ENCODE peak calls at places on chromosomes 11 and 22, in four cellular contexts. K is ovary, I is tibial nerve, H is GM23248. A is an unnamed sample.
A peak's percentile ranks its signal among the peaks of the same experiment; 100 is the strongest.

GRCh38 chr11:116276051-116277044 is 496.4 kb downstream of the BUD13 start:
- DNase-seq in K (peak; percentile 55), I (peak; percentile 53), H (peak; percentile 37), A (peak; percentile 64)

GRCh38 chr22:17633217-17633997 is 4.9 kb upstream of the ATP6V1E1 start:
- DNase-seq in K (no peak), H (peak; percentile 67), I (no peak), A (peak; percentile 31)

GRCh38 chr11:106733518-106734162 is 284.6 kb downstream of the GUCY1A2 start:
- DNase-seq in H (peak; percentile 50), I (no peak), K (no peak), A (no peak)

GRCh38 chr11:37841016-37841415 is 1243.0 kb upstream of the RAG2 start:
- DNase-seq in K (no peak), H (no peak), I (no peak), A (no peak)

GRCh38 chr11:14136561-14136960 is 174.0 kb downstream of the SPON1 start:
- DNase-seq in H (no peak), K (no peak), I (no peak), A (no peak)

GRCh38 chr11:12377824-12378593 is 638 bp downstream of the PARVA start:
- DNase-seq in I (peak; percentile 52), K (peak; percentile 73), H (peak; percentile 93), A (peak; percentile 94)

GRCh38 chr11:316031-316701 is 2.3 kb downstream of the IFITM1 start:
- DNase-seq in K (peak; percentile 64), I (no peak), H (peak; percentile 57), A (no peak)

GRCh38 chr11:66157182-66157864 is 87.3 kb downstream of the PACS1 start:
- DNase-seq in K (no peak), I (no peak), H (peak; percentile 32), A (no peak)

GRCh38 chr11:86291466-86292262 is 10.4 kb upstream of the HIKESHI start:
- DNase-seq in I (peak; percentile 43), H (peak; percentile 79), K (peak; percentile 68), A (peak; percentile 31)

GRCh38 chr11:35709386-35709785 is 46.8 kb downstream of the TRIM44 start:
- DNase-seq in I (no peak), H (no peak), K (no peak), A (no peak)

GRCh38 chr11:115112779-115113178 is 391.4 kb downstream of the CADM1 start:
- DNase-seq in I (no peak), H (no peak), K (no peak), A (no peak)

GRCh38 chr11:11243790-11244469 is 109.1 kb downstream of the CSNK2A3 start:
- DNase-seq in I (no peak), H (peak; percentile 51), K (peak; percentile 38), A (peak; percentile 27)

GRCh38 chr11:119843760-119844330 is 114.8 kb upstream of the NECTIN1 start:
- DNase-seq in I (no peak), K (no peak), H (peak; percentile 49), A (peak; percentile 32)

GRCh38 chr11:65586247-65586630 is 9.4 kb downstream of the KCNK7 start:
- DNase-seq in H (no peak), I (no peak), K (no peak), A (no peak)

GRCh38 chr11:60710482-60710881 is 11.1 kb downstream of the MS4A8 start:
- DNase-seq in I (no peak), K (no peak), H (peak; percentile 11), A (no peak)

GRCh38 chr11:7436657-7437056 is 48.6 kb upstream of the OLFML1 start:
- DNase-seq in K (no peak), H (no peak), I (peak; percentile 8), A (no peak)

GRCh38 chr22:37985751-37986281 is 1.5 kb upstream of the SOX10 start:
- DNase-seq in K (no peak), H (no peak), I (no peak), A (no peak)

GRCh38 chr11:102073253-102073652 is 26.0 kb downstream of the CFAP300 start:
- DNase-seq in H (no peak), K (no peak), I (no peak), A (no peak)
- H3K4me3 ChIP-seq in H (no peak overlapping the region), K (no peak overlapping the region), I (no peak overlapping the region), A (no peak overlapping the region)

GRCh38 chr11:93736129-93736528 is 5.2 kb downstream of the TAF1D start:
- DNase-seq in K (no peak), H (peak; percentile 43), I (no peak), A (no peak)

GRCh38 chr11:93734427-93735222 is 6.7 kb downstream of the TAF1D start:
- DNase-seq in I (no peak), H (no peak), K (no peak), A (no peak)

GRCh38 chr11:93733474-93733873 is 7.8 kb downstream of the TAF1D start:
- DNase-seq in H (no peak), I (no peak), K (no peak), A (no peak)

GRCh38 chr11:93737904-93738612 is 3.2 kb downstream of the TAF1D start:
- DNase-seq in I (no peak), H (peak; percentile 32), K (no peak), A (no peak)

DNA sequence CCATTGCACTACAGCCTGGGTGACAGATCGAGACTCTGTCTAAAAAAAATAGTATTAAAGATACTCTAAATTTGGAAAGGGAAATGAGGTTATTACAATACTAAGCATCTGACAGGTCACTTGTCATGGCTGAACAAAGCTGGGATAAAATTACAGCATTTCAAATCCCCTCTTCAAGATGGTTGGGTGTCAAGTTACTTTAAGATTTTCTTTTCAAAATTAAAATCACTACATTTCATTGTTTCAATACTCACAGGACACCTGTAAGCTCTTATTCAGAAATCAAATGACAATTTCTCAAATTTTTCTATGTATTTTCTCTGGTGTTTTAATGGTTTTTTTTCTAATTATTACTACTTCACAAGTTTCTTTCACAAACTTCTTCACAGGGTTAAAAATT is 5.7 kb downstream of the TAF1D start:
- DNase-seq in I (no peak), H (no peak), K (no peak), A (no peak)
- H3K36me3 ChIP-seq in I (peaks cover 3% of the 10 kb centered on the region), H (peaks cover 94% of the 10 kb centered on the region), K (no peaks in the 10 kb centered on the region), A (peaks cover 99% of the 10 kb centered on the region)

GRCh38 chr22:27024982-27025381 is 367.6 kb downstream of the MIAT start:
- DNase-seq in K (no peak), H (no peak), I (no peak), A (no peak)
- H3K27me3 ChIP-seq in K (no peaks in the 10 kb centered on the region), H (peaks cover 4% of the 10 kb centered on the region), I (no peaks in the 10 kb centered on the region), A (no peaks in the 10 kb centered on the region)

GRCh38 chr11:133726576-133726975 is 118.7 kb downstream of the SPATA19 start:
- DNase-seq in H (no peak), K (no peak), I (no peak), A (no peak)
- H3K4me3 ChIP-seq in H (no peak overlapping the region), K (no peak overlapping the region), I (no peak overlapping the region), A (no peak overlapping the region)

GRCh38 chr22:49282596-49282995 is 545.1 kb downstream of the BRD1 start:
- DNase-seq in I (no peak), K (no peak), H (no peak), A (no peak)
- H3K36me3 ChIP-seq in I (no peaks in the 10 kb centered on the region), K (no peaks in the 10 kb centered on the region), H (no peaks in the 10 kb centered on the region), A (no peaks in the 10 kb centered on the region)

GRCh38 chr22:35134637-35135036 is 68.7 kb downstream of the ISX start:
- DNase-seq in H (no peak), K (no peak), I (no peak), A (no peak)

GRCh38 chr22:35135165-35135564 is 69.2 kb downstream of the ISX start:
- DNase-seq in K (no peak), H (no peak), I (no peak), A (no peak)

GRCh38 chr22:35133702-35134395 is 67.9 kb downstream of the ISX start:
- DNase-seq in I (no peak), H (no peak), K (no peak), A (no peak)

GRCh38 chr22:35131423-35132050 is 65.6 kb downstream of the ISX start:
- DNase-seq in H (no peak), K (no peak), I (no peak), A (no peak)

DNA sequence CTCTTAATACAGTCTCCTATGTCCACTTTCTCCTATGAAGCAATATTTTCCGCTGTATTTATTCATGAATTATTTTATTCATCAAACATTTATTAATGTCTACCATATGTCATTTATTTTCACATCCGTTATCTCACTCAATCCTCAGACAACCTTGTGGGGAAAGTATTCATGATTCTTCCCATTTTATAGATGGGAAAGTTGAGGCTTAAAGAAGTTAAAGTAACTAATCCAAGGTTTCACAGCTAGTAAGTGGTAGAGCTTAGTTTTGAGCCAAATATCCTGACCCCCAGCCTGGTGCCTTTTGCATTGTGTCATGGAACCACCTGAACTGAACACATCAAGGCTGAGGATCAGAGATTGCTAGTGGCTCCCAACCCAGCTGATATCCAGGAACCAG is 66.6 kb downstream of the ISX start:
- DNase-seq in H (no peak), K (no peak), I (no peak), A (no peak)
- H3K27me3 ChIP-seq in H (peaks cover 8% of the 10 kb centered on the region), K (no peaks in the 10 kb centered on the region), I (no peaks in the 10 kb centered on the region), A (peaks cover 1% of the 10 kb centered on the region)